ENCODE peak calls at places on chromosomes 7 and 10, in ten cellular contexts. H is AG10803, B is GM12865, Z is aorta, K is cardiac fibroblast, C is MM.1S, U is GM06990, D is PC-9, O is mesenchymal stem cell, R is astrocyte. W is an unnamed sample.

GRCh38 chr7:36227223-36227622 is 74.2 kb downstream of the EEPD1 start:
- DNase-seq in U (no peak), C (no peak), H (peak), B (no peak), D (no peak), Z (peak), O (no peak), R (peak), K (peak), W (peak)

GRCh38 chr7:73642834-73643233 is 18.5 kb upstream of the MLXIPL start:
- DNase-seq in D (no peak), H (peak), Z (no peak), O (no peak), B (no peak), K (no peak), C (no peak), U (no peak), R (peak), W (no peak)

GRCh38 chr7:91634485-91635177 is 245.9 kb downstream of the MTERF1 start:
- DNase-seq in O (no peak), Z (no peak), K (no peak), U (no peak), C (no peak), R (no peak), H (no peak), B (no peak), D (no peak), W (no peak)

GRCh38 chr10:17001961-17002749 is 127.5 kb downstream of the CUBN start:
- DNase-seq in C (peak), D (no peak), Z (no peak), R (peak), O (peak), B (peak), H (peak), U (peak), K (peak), W (peak)

GRCh38 chr10:93573051-93573909 is 6.8 kb downstream of the FFAR4 start:
- DNase-seq in C (no peak), Z (peak), O (no peak), D (no peak), K (no peak), R (no peak), U (no peak), B (no peak), H (no peak), W (no peak)

GRCh38 chr7:39248693-39249090 is 271.0 kb downstream of the POU6F2 start:
- DNase-seq in B (no peak), D (no peak), R (no peak), O (no peak), K (no peak), Z (no peak), U (no peak), H (no peak), C (no peak), W (no peak)

GRCh38 chr7:56493704-56494450 is 377.7 kb upstream of the NUPR2 start:
- DNase-seq in B (no peak), H (no peak), O (no peak), C (no peak), U (no peak), K (no peak), R (no peak), Z (no peak), D (no peak), W (no peak)

GRCh38 chr7:20217193-20217948 is at the start of gene MACC1:
- DNase-seq in B (peak), U (peak), K (no peak), D (peak), C (peak), Z (peak), O (no peak), H (no peak), R (no peak), W (no peak)

GRCh38 chr7:147308539-147308938 is 1191.9 kb downstream of the CNTNAP2 start:
- DNase-seq in U (no peak), K (no peak), Z (no peak), O (no peak), R (no peak), H (no peak), C (no peak), D (no peak), B (no peak), W (no peak)

GRCh38 chr7:18345641-18346234 is 149.8 kb upstream of the HDAC9 start:
- DNase-seq in Z (no peak), C (peak), O (peak), R (peak), K (peak), U (no peak), D (peak), B (peak), H (peak), W (peak)

GRCh38 chr7:157678503-157678902 is 341.7 kb downstream of the DNAJB6 start:
- DNase-seq in U (no peak), O (no peak), K (no peak), H (no peak), Z (no peak), B (no peak), C (no peak), D (no peak), R (no peak), W (no peak)

GRCh38 chr10:59601985-59602384 is 107.7 kb downstream of the SLC16A9 start:
- DNase-seq in O (no peak), C (no peak), U (no peak), R (no peak), K (no peak), H (no peak), B (no peak), D (no peak), Z (no peak), W (no peak)

GRCh38 chr10:1754506-1755177 is 17.3 kb upstream of the ADARB2 start:
- DNase-seq in B (no peak), U (no peak), D (no peak), R (no peak), O (no peak), Z (no peak), C (no peak), K (no peak), H (no peak), W (no peak)

GRCh38 chr10:130721971-130722370 is 585.8 kb downstream of the GLRX3 start:
- DNase-seq in B (no peak), O (no peak), R (no peak), U (no peak), K (no peak), C (no peak), Z (no peak), D (no peak), H (no peak), W (no peak)

GRCh38 chr7:22333680-22334141 is 23.2 kb downstream of the RAPGEF5 start:
- DNase-seq in C (no peak), K (no peak), O (no peak), H (no peak), D (no peak), Z (no peak), B (no peak), U (no peak), R (no peak), W (no peak)

GRCh38 chr10:110005716-110006115 is 2.1 kb upstream of the ADD3 start:
- DNase-seq in K (peak), H (peak), Z (peak), C (no peak), B (no peak), R (peak), O (peak), D (no peak), U (no peak), W (peak)

GRCh38 chr7:45092100-45092930 is 3.5 kb upstream of the NACAD start:
- DNase-seq in B (no peak), C (no peak), H (no peak), R (no peak), O (peak), K (no peak), D (peak), Z (no peak), U (no peak), W (peak)

GRCh38 chr7:77439572-77439971 is 23.4 kb upstream of the GSAP start:
- DNase-seq in D (peak), Z (no peak), R (no peak), O (no peak), C (no peak), B (no peak), H (peak), K (peak), U (no peak), W (peak)

GRCh38 chr10:1368772-1369171 is 312.6 kb downstream of the WDR37 start:
- DNase-seq in K (no peak), Z (no peak), O (peak), R (no peak), H (no peak), D (peak), C (no peak), U (no peak), B (peak), W (no peak)

GRCh38 chr7:82559203-82559805 is 115.7 kb upstream of the CACNA2D1 start:
- DNase-seq in D (peak), U (peak), H (no peak), R (no peak), C (peak), B (peak), K (no peak), Z (no peak), O (no peak), W (no peak)

GRCh38 chr7:98867271-98867701 is 2.5 kb downstream of the TMEM130 start:
- DNase-seq in R (peak), O (no peak), H (no peak), C (no peak), D (peak), B (no peak), Z (peak), U (no peak), K (no peak), W (no peak)

GRCh38 chr7:64871761-64872160 is 31.3 kb upstream of the ZNF273 start:
- DNase-seq in K (no peak), D (no peak), Z (no peak), B (no peak), R (no peak), U (no peak), O (no peak), H (no peak), C (no peak), W (no peak)

GRCh38 chr10:6347391-6347951 is 144.7 kb downstream of the PFKFB3 start:
- DNase-seq in K (peak), U (no peak), D (no peak), R (peak), B (peak), O (no peak), Z (no peak), C (peak), H (peak), W (no peak)

GRCh38 chr7:151062111-151062398 is 2.7 kb downstream of the SLC4A2 start:
- DNase-seq in K (no peak), R (no peak), O (no peak), B (no peak), H (no peak), Z (no peak), C (no peak), U (no peak), D (no peak), W (no peak)
- H3K4me3 ChIP-seq in K (no peak), R (peak), O (no peak), B (no peak), H (peak), Z (no peak), C (no peak), U (no peak), D (peak), W (no peak)

GRCh38 chr7:6436385-6436685 is 11.4 kb downstream of the DAGLB start:
- DNase-seq in Z (peak), K (no peak), R (no peak), D (no peak), C (peak), H (no peak), O (no peak), U (peak), B (no peak), W (no peak)
- H3K4me3 ChIP-seq in Z (no peak), K (no peak), R (no peak), D (no peak), C (peak), H (no peak), O (no peak), U (no peak), B (no peak), W (no peak)

DNA sequence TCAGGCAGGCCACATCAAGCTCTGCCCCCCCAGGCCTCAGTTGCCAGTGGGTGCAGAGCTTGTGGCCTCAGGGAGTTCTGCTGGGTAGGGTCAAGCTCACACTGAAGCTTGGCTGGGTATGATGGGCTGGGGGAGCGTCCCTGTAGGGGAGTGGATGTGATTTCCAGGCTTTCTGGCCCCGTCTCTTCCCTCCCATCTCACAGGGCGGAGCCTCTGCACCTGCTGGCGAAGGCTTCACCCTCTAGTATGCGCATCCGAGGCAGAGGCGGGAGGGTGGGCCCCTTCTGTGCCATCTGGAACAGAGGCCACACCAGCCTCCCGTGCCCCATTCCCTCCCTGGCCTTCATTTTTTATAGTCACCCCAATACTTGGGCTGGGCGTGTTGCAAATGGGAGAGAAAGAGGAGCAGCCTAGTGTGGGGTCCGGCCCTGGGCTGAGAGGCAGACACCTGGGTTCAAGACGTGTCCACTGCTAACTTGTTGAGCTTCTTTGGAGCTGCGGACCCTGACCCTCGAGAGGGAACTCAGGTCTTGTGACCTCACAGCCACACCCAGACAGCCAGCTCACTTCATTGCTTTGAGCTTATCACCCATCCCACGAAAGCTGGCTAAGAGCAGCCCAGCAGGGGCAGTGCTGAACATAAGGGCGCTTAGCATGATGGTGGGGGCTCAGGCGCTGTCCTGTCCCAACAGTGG is 2.3 kb downstream of the AQP1 start:
- DNase-seq in B (no peak), Z (peak), O (no peak), D (no peak), C (no peak), R (no peak), H (no peak), K (no peak), U (no peak), W (no peak)
- H3K4me3 ChIP-seq in B (no peak), Z (peak), O (peak), D (no peak), C (no peak), R (no peak), H (no peak), K (no peak), U (no peak), W (no peak)

GRCh38 chr7:137343483-137343841 is at the start of gene PTN:
- DNase-seq in B (no peak), D (peak), O (peak), U (no peak), Z (peak), C (no peak), K (peak), H (peak), R (peak), W (peak)
- H3K4me3 ChIP-seq in B (no peak), D (no peak), O (peak), U (no peak), Z (peak), C (no peak), K (peak), H (peak), R (peak), W (peak)

DNA sequence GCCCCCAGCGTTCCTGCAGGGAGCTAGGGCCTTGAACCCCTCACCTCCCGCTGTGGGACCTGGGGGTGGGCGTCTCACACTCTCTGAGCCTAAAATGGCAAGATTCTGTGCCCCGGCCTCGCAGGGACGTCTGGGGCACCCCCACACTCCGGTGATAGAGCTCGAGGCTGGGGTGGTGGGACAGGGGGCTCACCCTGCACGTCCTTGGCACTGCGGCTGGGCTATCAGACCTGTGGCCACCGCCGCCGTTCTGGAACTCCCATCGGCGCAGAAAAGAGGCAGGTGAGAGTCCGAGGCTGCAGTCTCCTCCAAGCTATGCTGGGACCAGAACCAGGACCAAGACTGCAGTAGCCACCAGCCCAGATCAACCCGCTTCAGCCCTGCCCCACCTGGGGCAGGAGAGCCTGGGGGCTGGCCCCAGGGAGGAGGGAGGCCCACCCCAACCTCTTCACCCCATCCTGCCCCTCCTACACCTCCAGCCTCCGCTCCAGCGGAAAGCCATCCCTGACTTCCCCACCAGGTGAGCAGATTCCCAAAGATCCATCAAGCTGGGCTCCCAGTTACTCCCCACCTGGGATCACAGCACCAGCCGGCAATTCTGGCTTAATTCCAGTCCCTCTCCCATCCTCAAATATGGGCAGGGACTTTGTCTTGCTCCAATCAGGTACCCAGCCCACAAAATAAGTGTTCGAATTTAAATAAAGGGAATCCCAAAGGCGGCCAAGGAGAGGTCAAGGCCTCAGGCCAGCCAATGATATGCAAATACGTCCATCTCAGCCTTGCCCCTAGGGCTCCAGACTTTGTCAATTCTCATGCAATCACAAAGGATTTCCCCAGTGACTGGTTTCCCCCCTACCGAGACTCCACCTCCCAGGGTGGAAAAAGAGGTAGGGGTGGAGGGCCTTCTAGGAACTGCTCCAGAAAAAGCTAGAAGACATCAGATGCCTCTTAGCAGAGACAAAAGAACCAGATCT is 16.4 kb downstream of the TNRC18 start:
- DNase-seq in O (no peak), U (no peak), Z (no peak), R (no peak), C (no peak), H (no peak), K (no peak), D (no peak), B (no peak), W (no peak)
- H3K4me3 ChIP-seq in O (no peak), U (no peak), Z (no peak), R (no peak), C (no peak), H (no peak), K (no peak), D (no peak), B (no peak), W (no peak)

DNA sequence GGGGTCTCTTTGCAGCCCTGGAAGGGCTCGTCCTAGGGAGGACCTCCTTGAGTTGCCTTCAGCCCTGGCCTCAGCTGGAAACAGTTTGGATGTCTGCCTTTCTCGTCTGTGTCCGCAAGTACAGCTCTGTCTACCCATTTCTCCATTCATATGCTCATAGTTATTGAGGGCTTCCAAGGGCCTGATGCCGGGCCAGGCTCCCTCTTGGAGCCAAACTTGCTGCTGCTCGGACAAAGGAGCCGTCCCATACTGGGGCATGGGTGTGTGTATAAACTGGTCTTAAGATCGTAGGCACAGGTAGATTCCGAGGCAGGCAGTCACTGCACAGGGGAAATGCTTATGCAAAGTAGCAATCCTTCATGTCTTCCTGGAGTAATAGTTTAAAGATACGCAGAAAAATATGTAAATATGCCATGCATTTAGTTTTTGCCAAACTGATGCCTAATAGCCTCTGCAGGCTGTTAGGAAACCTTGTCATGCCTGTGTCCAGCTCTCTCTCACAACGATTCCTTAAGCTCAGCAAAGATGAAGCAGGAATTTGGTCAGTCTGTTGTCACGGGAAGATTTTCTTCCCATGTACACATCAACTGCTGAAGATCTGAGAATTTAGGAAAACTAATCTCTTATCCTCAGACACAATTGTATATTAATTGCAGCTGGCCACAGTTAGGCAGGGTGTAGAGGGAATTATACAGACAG is 116.9 kb upstream of the BTBD16 start:
- DNase-seq in U (no peak), H (no peak), O (no peak), D (no peak), K (no peak), Z (no peak), B (no peak), R (no peak), C (no peak), W (no peak)
- H3K4me3 ChIP-seq in U (no peak), H (no peak), O (no peak), D (no peak), K (no peak), Z (no peak), B (no peak), R (peak), C (no peak), W (no peak)

W was measured in fibroblast of mammary gland.